ENCODE peak calls at places on chromosomes 4 and X, in six cellular contexts. K is IMR-90, M is trophoblast cell, Y is neuronal stem cell, S is mesenchymal stem cell, O is H1. H is an unnamed sample.

GRCh38 chrX:137031517-137032377 is 2.0 kb downstream of the GPR101 start:
- DNase-seq in K (peak), M (peak), Y (no peak), S (peak), O (peak), H (peak)

GRCh38 chr4:139951051-139951450 is 202.9 kb downstream of the MAML3 start:
- DNase-seq in K (no peak), M (no peak), Y (no peak), S (peak), O (no peak), H (no peak)

GRCh38 chr4:38163216-38164006 is 203.2 kb downstream of the PTTG2 start:
- DNase-seq in K (peak), M (no peak), Y (no peak), S (peak), O (no peak), H (no peak)

GRCh38 chr4:23920716-23921446 is 31.0 kb upstream of the PPARGC1A start:
- DNase-seq in K (no peak), M (no peak), Y (no peak), S (no peak), O (no peak), H (no peak)

GRCh38 chr4:10456270-10457254 is 664 bp downstream of the ZNF518B start:
- DNase-seq in K (peak), M (peak), Y (no peak), S (peak), O (peak), H (peak)

GRCh38 chr4:3423952-3424351 is 17.8 kb upstream of the HGFAC start:
- DNase-seq in K (no peak), M (no peak), Y (no peak), S (no peak), O (no peak), H (no peak)

GRCh38 chrX:146477341-146477740 is 332.2 kb upstream of the CXorf51B start:
- DNase-seq in K (no peak), M (no peak), Y (no peak), S (no peak), O (no peak), H (no peak)

GRCh38 chr4:2058264-2059033 is 678 bp upstream of the NAT8L start:
- DNase-seq in K (no peak), M (no peak), Y (no peak), S (peak), O (no peak), H (peak)

GRCh38 chr4:147430111-147430510 is 50.8 kb upstream of the EDNRA start:
- DNase-seq in K (no peak), M (peak), Y (no peak), S (no peak), O (no peak), H (no peak)

GRCh38 chr4:153126137-153126536 is 78.1 kb upstream of the TRIM2 start:
- DNase-seq in K (peak), M (no peak), Y (no peak), S (no peak), O (no peak), H (no peak)

GRCh38 chrX:150771116-150771515 is 77.9 kb downstream of the MTMR1 start:
- DNase-seq in K (no peak), M (no peak), Y (no peak), S (no peak), O (no peak), H (no peak)

DNA sequence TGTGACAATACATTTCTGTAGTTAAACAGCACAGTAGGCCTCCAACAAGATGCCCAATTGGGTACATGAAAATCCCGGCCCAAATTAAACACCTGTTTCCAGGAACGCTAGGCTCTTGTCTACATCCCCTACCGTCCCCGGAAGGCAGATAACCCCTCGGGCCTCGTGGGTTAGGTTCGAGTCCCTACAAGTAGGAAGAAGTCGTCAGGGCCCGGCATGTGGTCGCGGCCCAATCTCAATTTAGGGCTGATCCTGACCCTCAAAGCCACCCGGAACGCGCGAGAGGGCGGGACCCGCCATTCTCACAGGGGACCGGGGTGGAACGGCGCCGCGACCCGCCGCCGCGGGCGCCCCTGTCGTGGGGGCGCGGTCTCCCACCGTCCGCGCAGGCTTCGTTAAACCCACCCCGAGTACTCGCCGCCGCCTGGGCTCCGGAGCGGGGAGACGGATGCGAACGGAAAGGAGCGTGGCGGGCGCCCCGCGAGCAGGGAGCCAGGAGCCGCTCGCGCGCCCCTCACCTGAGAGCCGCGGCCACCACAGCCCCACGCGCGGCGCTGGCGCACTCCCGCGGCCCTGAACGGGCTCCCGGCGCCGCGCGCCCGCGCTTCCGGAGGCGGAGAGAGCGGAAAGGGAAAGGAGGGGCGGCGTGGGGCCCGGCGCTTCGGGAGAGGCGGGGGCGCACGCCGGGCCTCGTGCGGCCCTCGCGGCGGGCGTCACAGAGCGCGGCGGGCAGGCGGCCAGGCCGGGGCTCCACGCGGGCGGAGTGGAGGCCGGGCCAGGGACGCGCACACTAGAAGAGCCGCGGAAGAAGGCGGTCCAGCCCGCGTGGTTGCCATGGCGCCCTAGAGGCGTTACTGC is at the start of gene CFAP97:
- DNase-seq in K (peak), M (peak), Y (peak), S (peak), O (peak), H (peak)
- H3K18ac ChIP-seq in K (no peak), M (peak), Y (peak), S (peak), O (peak), H (no peak)

GRCh38 chrX:56813318-56813837 is 84.3 kb downstream of the NBDY start:
- DNase-seq in K (peak), M (peak), Y (no peak), S (peak), O (no peak), H (peak)
- H4K91ac ChIP-seq in K (no peak), M (no peak), Y (no peak), S (no peak), O (no peak), H (no peak)

DNA sequence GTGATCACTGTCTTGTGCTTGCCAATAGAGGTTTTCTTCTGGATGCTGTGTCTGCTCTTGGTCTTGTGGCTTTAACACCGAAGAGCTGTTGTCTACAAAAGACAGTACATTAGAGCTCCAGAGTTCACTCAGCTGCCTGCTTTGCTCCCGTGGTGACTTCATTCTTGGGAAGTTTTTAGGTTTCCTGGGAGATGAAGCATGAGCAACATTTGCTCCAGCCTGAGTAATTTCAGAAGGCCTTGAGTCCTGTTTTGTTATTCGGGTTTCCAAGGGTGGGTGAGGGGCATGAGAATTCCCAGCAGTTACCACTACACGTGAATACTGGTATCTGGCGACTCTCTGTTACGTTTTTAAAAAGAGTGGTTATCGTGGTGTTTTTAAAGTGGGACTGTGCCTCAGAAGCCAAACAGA is 189.2 kb downstream of the SHROOM3 start:
- DNase-seq in K (peak), M (peak), Y (peak), S (peak), O (no peak), H (peak)
- H3K18ac ChIP-seq in K (peak), M (no peak), Y (no peak), S (peak), O (peak), H (peak)

DNA sequence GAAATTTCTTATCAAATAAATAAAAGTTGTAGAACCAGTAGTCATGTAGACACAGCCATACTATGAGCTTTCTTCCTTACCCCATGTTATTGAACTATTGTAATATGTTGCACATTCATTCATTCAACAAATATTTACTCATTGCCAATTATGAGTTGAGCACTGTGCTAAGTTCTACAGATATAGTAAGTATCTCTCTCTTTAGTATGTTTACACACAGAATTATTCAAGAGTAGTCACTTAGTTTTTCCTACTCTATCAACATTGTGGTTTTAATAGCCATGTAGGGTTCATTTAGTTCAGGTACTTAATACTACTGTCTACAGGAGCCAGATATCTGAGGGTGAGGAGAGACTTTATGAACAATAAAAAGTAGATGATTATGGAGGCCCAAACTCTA is 86.2 kb downstream of the TEX13A start:
- DNase-seq in K (no peak), M (no peak), Y (no peak), S (no peak), O (no peak), H (no peak)
- H4K91ac ChIP-seq in K (no peak), M (no peak), Y (no peak), S (no peak), O (no peak), H (no peak)

DNA sequence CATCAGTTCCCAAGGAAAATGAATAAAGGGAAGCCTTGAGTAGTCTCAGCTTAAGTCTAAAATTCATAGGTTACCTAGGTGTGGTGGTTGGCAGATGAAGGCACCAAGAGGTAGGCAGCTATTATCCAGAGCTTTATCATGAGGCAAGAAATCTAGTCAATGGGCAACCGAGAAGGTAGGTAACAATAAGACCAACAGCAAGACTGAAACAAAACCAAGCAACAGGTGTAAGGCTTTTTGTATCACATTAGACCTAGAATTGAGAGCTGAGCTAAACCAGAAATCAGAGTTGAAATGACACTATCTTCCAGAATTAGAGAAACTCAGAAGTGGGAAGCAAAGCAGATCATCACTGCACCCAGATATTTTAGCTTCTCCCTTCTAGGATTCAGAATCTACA is 117.1 kb downstream of the CAMK2D start:
- DNase-seq in K (no peak), M (no peak), Y (no peak), S (no peak), O (no peak), H (no peak)
- H3K18ac ChIP-seq in K (no peak), M (no peak), Y (no peak), S (no peak), O (no peak), H (no peak)

DNA sequence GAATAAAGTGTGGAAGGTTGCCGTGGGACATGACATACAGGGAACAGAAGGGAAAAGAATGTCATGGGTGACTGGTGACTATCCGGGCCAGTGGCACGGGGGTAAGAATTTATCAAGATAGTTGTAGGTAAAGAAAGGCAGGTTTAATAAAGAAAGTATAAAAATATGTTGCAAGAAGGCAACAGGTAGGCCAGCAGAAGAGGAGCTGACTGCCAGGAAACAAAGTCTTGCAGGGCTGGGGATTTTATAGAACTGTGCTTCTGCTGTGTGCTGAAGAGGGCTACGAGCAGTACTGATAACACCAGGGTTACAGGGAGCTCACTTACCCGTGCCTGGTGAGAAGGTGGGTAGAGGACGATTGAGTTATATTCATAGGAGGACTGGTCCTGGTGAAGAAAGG is 31.8 kb upstream of the TLR3 start:
- DNase-seq in K (no peak), M (no peak), Y (no peak), S (no peak), O (no peak), H (no peak)
- H4K91ac ChIP-seq in K (no peak), M (no peak), Y (no peak), S (no peak), O (no peak), H (no peak)

DNA sequence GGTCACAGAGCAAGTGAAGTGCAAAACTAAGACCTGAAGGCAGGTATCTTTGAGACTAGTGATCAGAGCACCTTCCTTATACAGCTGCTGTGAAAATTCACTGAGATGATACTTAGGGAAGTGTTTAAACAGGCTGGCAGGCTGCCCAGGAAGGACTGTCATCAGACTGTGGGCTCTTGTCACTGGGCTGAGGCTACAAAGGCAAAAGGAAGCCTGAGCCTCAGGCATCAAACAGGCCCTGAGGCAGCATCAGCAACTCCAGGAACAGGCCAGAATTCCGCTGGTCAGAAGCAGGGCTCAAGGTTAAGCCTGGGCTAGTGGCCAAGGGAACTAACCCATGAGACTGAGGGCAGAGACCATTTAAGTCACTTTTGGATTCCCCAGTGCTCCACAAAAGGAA is 12.9 kb downstream of the PJA1 start:
- DNase-seq in K (no peak), M (peak), Y (no peak), S (peak), O (no peak), H (peak)
- H3K18ac ChIP-seq in K (no peak), M (no peak), Y (no peak), S (peak), O (no peak), H (no peak)

GRCh38 chrX:127574829-127575228 is 477.4 kb downstream of the ACTRT1 start:
- DNase-seq in K (no peak), M (no peak), Y (no peak), S (no peak), O (no peak), H (no peak)

DNA sequence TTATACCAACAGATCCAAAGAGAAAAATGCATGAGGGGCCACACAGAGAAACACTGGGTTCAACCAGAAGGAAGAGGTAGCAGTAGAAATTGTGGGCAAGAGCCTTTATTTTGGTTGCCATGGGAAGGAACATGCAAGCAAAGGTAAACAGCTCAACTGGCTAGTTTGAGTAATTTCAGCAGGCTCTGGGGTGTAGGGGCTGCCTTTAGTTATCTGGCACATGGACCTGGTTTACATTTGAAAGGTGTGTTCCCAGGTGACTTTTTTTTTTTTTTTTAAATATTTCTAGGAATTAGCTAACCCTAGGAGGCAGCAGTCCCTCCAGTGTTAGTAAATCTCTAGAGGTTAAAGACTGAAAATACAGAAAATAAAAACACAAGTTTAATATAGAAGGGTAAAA is 481.9 kb downstream of the ACTRT1 start:
- DNase-seq in K (no peak), M (no peak), Y (no peak), S (no peak), O (no peak), H (no peak)
- H4K91ac ChIP-seq in K (no peak), M (no peak), Y (no peak), S (no peak), O (no peak), H (no peak)